ENCODE peak calls at places on chromosomes 5 and 9, in seven cellular contexts. M, W, K, P, N, H and O are unnamed samples. For H3K4me1 and H3K9me3, the result is how much of the 10 kb centered on the place peaks cover.

GRCh38 chr5:42392917-42393316 is 30.3 kb upstream of the GHR start:
- DNase-seq in M (no peak), W (no peak), K (no peak), P (no peak), N (no peak), H (no peak), O (no peak)

GRCh38 chr9:108534741-108535140 is 321.0 kb downstream of the ACTL7B start:
- DNase-seq in M (no peak), W (no peak), K (no peak), P (no peak), N (peak), H (no peak), O (no peak)

GRCh38 chr9:88749420-88749819 is 214.4 kb downstream of the NXNL2 start:
- DNase-seq in M (no peak), W (no peak), K (no peak), P (no peak), N (peak), H (no peak), O (no peak)

GRCh38 chr5:58860680-58861079 is 277.8 kb downstream of the RAB3C start:
- DNase-seq in M (no peak), W (no peak), K (no peak), P (no peak), N (peak), H (no peak), O (no peak)

GRCh38 chr9:6962164-6962563 is 204.4 kb downstream of the KDM4C start:
- DNase-seq in M (no peak), W (no peak), K (no peak), P (no peak), N (no peak), H (no peak), O (no peak)

GRCh38 chr5:124718376-124718775 is 28.1 kb downstream of the ZNF608 start:
- DNase-seq in M (peak), W (no peak), K (no peak), P (no peak), N (no peak), H (no peak), O (no peak)

GRCh38 chr9:14992516-14992915 is 82.3 kb upstream of the FREM1 start:
- DNase-seq in M (no peak), W (no peak), K (no peak), P (no peak), N (no peak), H (no peak), O (no peak)

GRCh38 chr5:129771058-129771838 is 23.4 kb downstream of the MINAR2 start:
- DNase-seq in M (peak), W (no peak), K (peak), P (no peak), N (peak), H (peak), O (no peak)

GRCh38 chr5:38783011-38783551 is 62.7 kb upstream of the OSMR start:
- DNase-seq in M (no peak), W (no peak), K (peak), P (no peak), N (peak), H (no peak), O (no peak)

GRCh38 chr9:110276827-110277226 is 20.5 kb upstream of the TXN start:
- DNase-seq in M (no peak), W (no peak), K (no peak), P (no peak), N (peak), H (no peak), O (no peak)

GRCh38 chr9:37582548-37583157 is 6.5 kb upstream of the FBXO10 start:
- DNase-seq in M (no peak), W (no peak), K (peak), P (no peak), N (peak), H (no peak), O (no peak)

GRCh38 chr5:65247594-65247993 is 234.1 kb downstream of the ADAMTS6 start:
- DNase-seq in M (no peak), W (no peak), K (no peak), P (no peak), N (no peak), H (no peak), O (no peak)

GRCh38 chr5:169416583-169417196 is 115.8 kb upstream of the SLIT3 start:
- DNase-seq in M (no peak), W (peak), K (peak), P (no peak), N (peak), H (peak), O (no peak)

GRCh38 chr5:160311491-160312138 is 749 bp downstream of the CCNJL start:
- DNase-seq in M (peak), W (peak), K (no peak), P (no peak), N (no peak), H (peak), O (no peak)

GRCh38 chr5:61381968-61382367 is 49.9 kb downstream of the ZSWIM6 start:
- DNase-seq in M (no peak), W (no peak), K (no peak), P (no peak), N (no peak), H (no peak), O (no peak)

GRCh38 chr5:126124706-126125345 is 298.4 kb upstream of the GRAMD2B start:
- DNase-seq in M (no peak), W (no peak), K (no peak), P (no peak), N (peak), H (no peak), O (no peak)

GRCh38 chr9:19464764-19465570 is 56.2 kb downstream of the ACER2 start:
- DNase-seq in M (peak), W (peak), K (peak), P (peak), N (peak), H (peak), O (no peak)

GRCh38 chr5:74415695-74416102 is 224.8 kb downstream of the ENC1 start:
- DNase-seq in M (no peak), W (no peak), K (no peak), P (no peak), N (no peak), H (no peak), O (no peak)
- H3K4me1 ChIP-seq in M (under half), W (under half), K (under half), P (under half), N (under half), H (under half), O (under half)

DNA sequence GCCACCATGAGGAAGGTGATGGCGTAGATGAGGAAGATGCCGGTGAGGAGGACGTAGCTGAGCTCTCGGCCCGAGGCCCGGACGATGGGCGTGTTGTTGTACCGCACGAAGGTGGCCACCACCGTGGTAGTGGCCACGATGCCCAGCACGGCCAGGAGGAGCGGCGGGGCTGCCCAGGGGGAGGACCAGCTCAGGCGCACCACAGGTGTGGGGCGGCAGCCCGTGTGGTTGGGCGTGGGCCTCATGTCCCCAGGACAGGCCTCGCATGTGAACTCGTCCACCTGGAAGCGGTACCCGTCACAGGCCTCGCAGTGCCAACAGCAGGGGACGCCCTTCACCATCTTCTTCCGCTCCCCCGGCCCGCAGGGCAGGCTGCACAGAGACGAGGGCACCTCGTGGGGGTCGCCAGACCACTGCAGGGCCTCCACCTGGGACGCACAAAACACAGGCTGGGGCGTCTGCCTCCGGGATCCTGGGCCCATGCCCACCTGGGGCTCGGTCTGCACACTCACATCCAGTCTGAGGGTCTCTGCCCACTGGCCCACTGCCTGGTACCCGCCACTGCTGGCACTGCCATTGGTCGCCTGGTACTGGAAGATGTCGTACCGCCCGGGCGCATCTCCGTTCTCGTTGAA is 8.7 kb downstream of the GRM6 start:
- DNase-seq in M (no peak), W (no peak), K (no peak), P (no peak), N (no peak), H (no peak), O (no peak)
- H3K9me3 ChIP-seq in M (under half), W (half or more), K (half or more), P (half or more), N (under half), H (half or more), O (half or more)

GRCh38 chr5:150596826-150597225 is 43.6 kb upstream of the SYNPO start:
- DNase-seq in M (no peak), W (no peak), K (no peak), P (no peak), N (no peak), H (no peak), O (no peak)
- H3K4me1 ChIP-seq in M (under half), W (half or more), K (half or more), P (under half), N (under half), H (half or more), O (half or more)

GRCh38 chr5:150945501-150945900 is 40.7 kb upstream of the ZNF300 start:
- DNase-seq in M (no peak), W (no peak), K (no peak), P (no peak), N (peak), H (no peak), O (no peak)
- H3K9me3 ChIP-seq in M (under half), W (half or more), K (half or more), P (half or more), N (under half), H (half or more), O (under half)

GRCh38 chr9:132853482-132853881 is 24.6 kb downstream of the AK8 start:
- DNase-seq in M (no peak), W (no peak), K (no peak), P (no peak), N (no peak), H (no peak), O (no peak)
- H3K4me1 ChIP-seq in M (under half), W (under half), K (under half), P (under half), N (under half), H (under half), O (under half)

DNA sequence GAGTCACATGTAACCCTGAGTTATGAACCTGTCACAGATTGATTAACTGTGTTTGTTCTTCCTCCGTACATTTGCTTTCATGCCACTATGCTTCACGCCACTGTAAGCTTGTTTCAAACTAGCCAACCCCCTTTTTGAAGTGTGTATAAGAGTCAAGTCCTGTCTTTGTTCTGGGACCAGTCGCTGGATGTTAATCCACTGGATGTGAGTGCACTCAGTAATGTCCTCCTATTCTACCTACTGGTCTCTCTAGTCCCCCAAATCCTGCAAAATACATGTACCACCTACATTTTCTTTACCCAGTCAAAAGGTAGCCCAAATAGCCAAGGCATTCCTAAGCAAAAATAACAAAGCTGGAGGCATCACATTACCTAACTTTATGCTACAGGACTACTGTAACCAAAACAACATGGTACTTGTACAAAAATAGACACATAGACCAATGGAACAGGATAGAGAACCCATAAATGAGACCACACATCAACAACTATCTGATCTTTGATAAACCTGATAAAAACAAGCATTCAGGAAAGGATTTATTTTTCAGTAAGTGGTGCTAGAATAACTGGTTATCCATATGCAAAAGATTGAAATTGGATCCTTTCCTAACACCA is 1139.1 kb upstream of the SEMA6A start:
- DNase-seq in M (no peak), W (no peak), K (no peak), P (no peak), N (peak), H (no peak), O (no peak)
- H3K9me3 ChIP-seq in M (under half), W (half or more), K (under half), P (under half), N (under half), H (half or more), O (under half)

DNA sequence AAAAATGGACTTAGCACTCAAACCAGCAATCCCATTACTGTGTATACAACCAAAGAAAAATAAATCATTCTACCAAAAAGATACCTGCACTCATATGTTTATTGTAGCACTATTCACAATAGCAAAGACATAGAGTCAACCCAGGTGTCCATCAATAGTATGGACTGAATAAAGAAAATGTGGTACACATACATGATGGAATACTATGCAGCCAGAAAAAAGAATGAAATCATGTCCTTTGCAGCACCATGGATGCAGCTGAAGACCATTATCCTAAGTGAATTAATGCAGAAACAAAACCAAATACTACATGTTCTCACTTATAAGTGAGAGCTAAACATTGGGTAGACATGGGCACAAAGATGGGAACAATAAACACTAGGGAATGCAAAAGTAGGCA is 236.8 kb upstream of the POU5F2 start:
- DNase-seq in M (no peak), W (no peak), K (no peak), P (no peak), N (no peak), H (no peak), O (no peak)
- H3K4me1 ChIP-seq in M (under half), W (under half), K (under half), P (under half), N (under half), H (under half), O (under half)

GRCh38 chr9:122609810-122610209 is 4.7 kb upstream of the OR1Q1 start:
- DNase-seq in M (no peak), W (no peak), K (no peak), P (no peak), N (no peak), H (no peak), O (no peak)
- H3K9me3 ChIP-seq in M (under half), W (under half), K (under half), P (under half), N (under half), H (under half), O (under half)

GRCh38 chr9:136081113-136081825 is 13.8 kb downstream of the NACC2 start:
- DNase-seq in M (no peak), W (peak), K (no peak), P (no peak), N (peak), H (no peak), O (no peak)
- H3K4me1 ChIP-seq in M (under half), W (half or more), K (half or more), P (under half), N (under half), H (half or more), O (under half)